ENCODE peak calls at places on chromosomes 16 and 17, in five cellular contexts. M is NCI-H748 treated with DMSO at 0.1 percent for 48 hours; Q is activated T-helper 9 cell treated with anti-CD3 and anti-CD28 coated beads, Interleukin-2, amount 50 U/mL, for 16 hours; Y is activated T-cell treated with anti-CD3 and anti-CD28 coated beads for 1 hour; K is NCI-H1092 treated with DMSO at 0.1 percent for 48 hours. D is an unnamed sample.

GRCh38 chr16:84699147-84699711 is 571 bp upstream of the USP10 start:
- DNase-seq in M (no peak), Q (no peak), Y (peak), K (no peak), D (no peak)

GRCh38 chr16:60811051-60811608 is 1225.1 kb downstream of the CDH8 start:
- DNase-seq in M (no peak), Q (no peak), Y (no peak), K (no peak), D (no peak)

GRCh38 chr17:50596191-50597037 is 35.9 kb downstream of the CACNA1G start:
- DNase-seq in M (no peak), Q (no peak), Y (no peak), K (no peak), D (no peak)

GRCh38 chr17:27376637-27377547 is 79.4 kb upstream of the KSR1 start:
- DNase-seq in M (no peak), Q (no peak), Y (no peak), K (no peak), D (no peak)

GRCh38 chr16:69187387-69187890 is 475 bp downstream of the SNTB2 start:
- DNase-seq in M (no peak), Q (peak), Y (peak), K (peak), D (peak)

GRCh38 chr17:81422776-81423697 is 27.8 kb downstream of the BAHCC1 start:
- DNase-seq in M (no peak), Q (no peak), Y (no peak), K (no peak), D (no peak)

GRCh38 chr16:86669937-86670772 is 91.8 kb downstream of the FOXL1 start:
- DNase-seq in M (no peak), Q (no peak), Y (no peak), K (no peak), D (no peak)

GRCh38 chr16:24273511-24273910 is 17.4 kb downstream of the CACNG3 start:
- DNase-seq in M (no peak), Q (no peak), Y (no peak), K (no peak), D (no peak)

GRCh38 chr17:81867952-81868673 is 3.0 kb downstream of the ARHGDIA start:
- DNase-seq in M (no peak), Q (no peak), Y (no peak), K (no peak), D (no peak)

GRCh38 chr16:88616320-88616719 is 22.1 kb upstream of the IL17C start:
- DNase-seq in M (no peak), Q (no peak), Y (no peak), K (peak), D (no peak)

GRCh38 chr16:81094771-81095251 is 1.4 kb downstream of the GCSH start:
- DNase-seq in M (no peak), Q (no peak), Y (no peak), K (no peak), D (no peak)